ENCODE peak calls at places on chromosomes 7 and 10, in ten cellular contexts. One of them, this sample, is unnamed.
A peak's percentile ranks its signal among the peaks of the same experiment; 100 is the strongest.

GRCh38 chr7:105014725-105015630 is 973 bp downstream of the KMT2E start:
- DNase-seq in neural progenitor cell: peak; percentile 57
- DNase-seq in Panc1: peak; percentile 32
- DNase-seq in upper lobe of left lung: no peak
- DNase-seq in AG09319: no peak
- DNase-seq in mammary epithelial cell: peak; percentile 68
- DNase-seq in neural crest cell: peak; percentile 22
- DNase-seq in HFFc6: no peak
- DNase-seq in left ventricle myocardium inferior: no peak
- DNase-seq in fibroblast of lung: peak; percentile 51
- DNase-seq in this sample: peak; percentile 70

GRCh38 chr7:102279537-102280400 is 6.9 kb upstream of the SH2B2 start:
- DNase-seq in neural progenitor cell: peak; percentile 89
- DNase-seq in Panc1: peak; percentile 24
- DNase-seq in upper lobe of left lung: no peak
- DNase-seq in AG09319: no peak
- DNase-seq in mammary epithelial cell: peak; percentile 15
- DNase-seq in neural crest cell: peak; percentile 77
- DNase-seq in HFFc6: peak; percentile 22
- DNase-seq in left ventricle myocardium inferior: peak; percentile 29
- DNase-seq in fibroblast of lung: peak; percentile 54
- DNase-seq in this sample: peak; percentile 67

GRCh38 chr7:106064836-106065559 is 47.1 kb downstream of the SYPL1 start:
- DNase-seq in neural progenitor cell: peak; percentile 25
- DNase-seq in Panc1: peak; percentile 81
- DNase-seq in upper lobe of left lung: no peak
- DNase-seq in AG09319: peak; percentile 87
- DNase-seq in mammary epithelial cell: peak; percentile 99
- DNase-seq in neural crest cell: no peak
- DNase-seq in HFFc6: peak; percentile 96
- DNase-seq in left ventricle myocardium inferior: peak; percentile 83
- DNase-seq in fibroblast of lung: peak; percentile 96
- DNase-seq in this sample: peak; percentile 99

GRCh38 chr7:74573499-74573898 is 84.0 kb upstream of the GTF2I start:
- DNase-seq in neural progenitor cell: no peak
- DNase-seq in Panc1: no peak
- DNase-seq in upper lobe of left lung: no peak
- DNase-seq in AG09319: no peak
- DNase-seq in mammary epithelial cell: no peak
- DNase-seq in neural crest cell: no peak
- DNase-seq in HFFc6: no peak
- DNase-seq in left ventricle myocardium inferior: no peak
- DNase-seq in fibroblast of lung: no peak
- DNase-seq in this sample: no peak

GRCh38 chr7:110964770-110965169 is 126.2 kb upstream of the LRRN3 start:
- DNase-seq in neural progenitor cell: no peak
- DNase-seq in Panc1: no peak
- DNase-seq in upper lobe of left lung: no peak
- DNase-seq in AG09319: no peak
- DNase-seq in mammary epithelial cell: no peak
- DNase-seq in neural crest cell: no peak
- DNase-seq in HFFc6: peak; percentile 64
- DNase-seq in left ventricle myocardium inferior: no peak
- DNase-seq in fibroblast of lung: no peak
- DNase-seq in this sample: no peak

GRCh38 chr7:80977751-80978150 is 58.9 kb upstream of the SEMA3C start:
- DNase-seq in neural progenitor cell: no peak
- DNase-seq in Panc1: no peak
- DNase-seq in upper lobe of left lung: no peak
- DNase-seq in AG09319: no peak
- DNase-seq in mammary epithelial cell: no peak
- DNase-seq in neural crest cell: no peak
- DNase-seq in HFFc6: no peak
- DNase-seq in left ventricle myocardium inferior: no peak
- DNase-seq in fibroblast of lung: no peak
- DNase-seq in this sample: no peak

GRCh38 chr7:27994639-27995038 is 186.0 kb downstream of the JAZF1 start:
- DNase-seq in neural progenitor cell: no peak
- DNase-seq in Panc1: no peak
- DNase-seq in upper lobe of left lung: no peak
- DNase-seq in AG09319: no peak
- DNase-seq in mammary epithelial cell: no peak
- DNase-seq in neural crest cell: no peak
- DNase-seq in HFFc6: peak; percentile 50
- DNase-seq in left ventricle myocardium inferior: no peak
- DNase-seq in fibroblast of lung: no peak
- DNase-seq in this sample: peak; percentile 29

GRCh38 chr7:30913821-30914515 is 2.3 kb downstream of the AQP1 start:
- DNase-seq in neural progenitor cell: no peak
- DNase-seq in Panc1: no peak
- DNase-seq in upper lobe of left lung: peak; percentile 33
- DNase-seq in AG09319: no peak
- DNase-seq in mammary epithelial cell: no peak
- DNase-seq in neural crest cell: no peak
- DNase-seq in HFFc6: no peak
- DNase-seq in left ventricle myocardium inferior: no peak
- DNase-seq in fibroblast of lung: no peak
- DNase-seq in this sample: no peak

GRCh38 chr10:43196131-43196980 is 58.1 kb downstream of the CSGALNACT2 start:
- DNase-seq in neural progenitor cell: no peak
- DNase-seq in Panc1: no peak
- DNase-seq in upper lobe of left lung: peak; percentile 51
- DNase-seq in AG09319: no peak
- DNase-seq in mammary epithelial cell: no peak
- DNase-seq in neural crest cell: no peak
- DNase-seq in HFFc6: no peak
- DNase-seq in left ventricle myocardium inferior: no peak
- DNase-seq in fibroblast of lung: no peak
- DNase-seq in this sample: no peak

GRCh38 chr7:44531421-44532380 is 9.4 kb downstream of the NPC1L1 start:
- DNase-seq in neural progenitor cell: no peak
- DNase-seq in Panc1: no peak
- DNase-seq in upper lobe of left lung: peak; percentile 64
- DNase-seq in AG09319: no peak
- DNase-seq in mammary epithelial cell: no peak
- DNase-seq in neural crest cell: no peak
- DNase-seq in HFFc6: no peak
- DNase-seq in left ventricle myocardium inferior: no peak
- DNase-seq in fibroblast of lung: no peak
- DNase-seq in this sample: no peak

GRCh38 chr7:22373388-22373787 is 16.4 kb upstream of the RAPGEF5 start:
- DNase-seq in neural progenitor cell: no peak
- DNase-seq in Panc1: no peak
- DNase-seq in upper lobe of left lung: no peak
- DNase-seq in AG09319: no peak
- DNase-seq in mammary epithelial cell: no peak
- DNase-seq in neural crest cell: no peak
- DNase-seq in HFFc6: no peak
- DNase-seq in left ventricle myocardium inferior: no peak
- DNase-seq in fibroblast of lung: no peak
- DNase-seq in this sample: no peak

GRCh38 chr7:103632972-103633371 is 187.0 kb upstream of the SLC26A5 start:
- DNase-seq in neural progenitor cell: no peak
- DNase-seq in Panc1: no peak
- DNase-seq in upper lobe of left lung: no peak
- DNase-seq in AG09319: no peak
- DNase-seq in mammary epithelial cell: peak; percentile 50
- DNase-seq in neural crest cell: no peak
- DNase-seq in HFFc6: peak; percentile 6
- DNase-seq in left ventricle myocardium inferior: no peak
- DNase-seq in fibroblast of lung: peak; percentile 47
- DNase-seq in this sample: no peak

GRCh38 chr7:139675127-139676110 is 102.4 kb downstream of the HIPK2 start:
- DNase-seq in neural progenitor cell: no peak
- DNase-seq in Panc1: no peak
- DNase-seq in upper lobe of left lung: no peak
- DNase-seq in AG09319: no peak
- DNase-seq in mammary epithelial cell: no peak
- DNase-seq in neural crest cell: no peak
- DNase-seq in HFFc6: no peak
- DNase-seq in left ventricle myocardium inferior: no peak
- DNase-seq in fibroblast of lung: no peak
- DNase-seq in this sample: peak; percentile 20

GRCh38 chr10:1115262-1115955 is 59.2 kb downstream of the WDR37 start:
- DNase-seq in neural progenitor cell: no peak
- DNase-seq in Panc1: no peak
- DNase-seq in upper lobe of left lung: no peak
- DNase-seq in AG09319: no peak
- DNase-seq in mammary epithelial cell: no peak
- DNase-seq in neural crest cell: no peak
- DNase-seq in HFFc6: no peak
- DNase-seq in left ventricle myocardium inferior: no peak
- DNase-seq in fibroblast of lung: no peak
- DNase-seq in this sample: no peak

GRCh38 chr10:85379338-85379737 is 987.3 kb downstream of the GRID1 start:
- DNase-seq in neural progenitor cell: no peak
- DNase-seq in Panc1: no peak
- DNase-seq in upper lobe of left lung: no peak
- DNase-seq in AG09319: no peak
- DNase-seq in mammary epithelial cell: no peak
- DNase-seq in neural crest cell: no peak
- DNase-seq in HFFc6: no peak
- DNase-seq in left ventricle myocardium inferior: no peak
- DNase-seq in fibroblast of lung: no peak
- DNase-seq in this sample: no peak

DNA sequence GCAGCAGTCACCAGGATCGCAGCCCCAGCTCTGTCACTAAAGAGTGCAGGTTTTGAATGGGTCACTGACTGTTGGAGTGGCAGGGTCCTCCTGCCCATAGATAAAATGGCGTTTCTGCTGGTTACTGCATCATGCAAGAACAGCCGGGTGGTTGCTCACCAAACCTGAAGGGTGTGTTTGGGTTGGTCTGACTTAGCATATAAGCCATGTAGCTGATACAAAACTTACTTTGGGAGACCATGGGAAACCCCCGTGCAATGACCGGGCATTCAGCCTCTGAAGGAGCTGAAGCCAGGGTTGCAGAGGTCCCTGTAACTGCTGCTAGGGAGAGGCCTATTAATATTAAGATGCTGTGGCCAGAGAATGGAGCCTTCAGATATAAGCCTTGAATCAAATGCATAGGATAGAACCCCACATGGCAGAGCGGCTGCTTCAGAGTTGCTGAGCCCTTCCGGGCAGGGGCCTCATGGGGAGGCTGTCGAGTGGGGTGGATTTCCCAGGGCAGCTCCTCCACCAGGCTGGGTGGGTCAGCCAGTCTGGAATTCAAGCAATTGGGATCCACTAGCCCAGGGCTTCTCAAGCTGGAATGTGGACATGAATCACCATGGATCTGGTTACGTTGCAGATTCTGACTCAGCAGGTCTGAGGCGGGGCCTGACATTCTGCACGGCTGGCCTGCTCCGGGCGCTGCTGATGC is 70.9 kb upstream of the CTBP2 start:
- DNase-seq in neural progenitor cell: no peak
- DNase-seq in Panc1: no peak
- DNase-seq in upper lobe of left lung: no peak
- DNase-seq in AG09319: peak; percentile 84
- DNase-seq in mammary epithelial cell: peak; percentile 84
- DNase-seq in neural crest cell: no peak
- DNase-seq in HFFc6: peak; percentile 96
- DNase-seq in left ventricle myocardium inferior: no peak
- DNase-seq in fibroblast of lung: peak; percentile 94
- DNase-seq in this sample: peak; percentile 90
- TF ChIP-seq CTCF in neural progenitor cell: no peak
- TF ChIP-seq CTCF in Panc1: no peak
- TF ChIP-seq CTCF in upper lobe of left lung: no peak
- TF ChIP-seq CTCF in AG09319: peak; percentile 24
- TF ChIP-seq CTCF in mammary epithelial cell: peak; percentile 28
- TF ChIP-seq CTCF in neural crest cell: no peak
- TF ChIP-seq CTCF in HFFc6: no peak
- TF ChIP-seq CTCF in left ventricle myocardium inferior: no peak
- TF ChIP-seq CTCF in fibroblast of lung: peak; percentile 1
- TF ChIP-seq CTCF in this sample: no peak

DNA sequence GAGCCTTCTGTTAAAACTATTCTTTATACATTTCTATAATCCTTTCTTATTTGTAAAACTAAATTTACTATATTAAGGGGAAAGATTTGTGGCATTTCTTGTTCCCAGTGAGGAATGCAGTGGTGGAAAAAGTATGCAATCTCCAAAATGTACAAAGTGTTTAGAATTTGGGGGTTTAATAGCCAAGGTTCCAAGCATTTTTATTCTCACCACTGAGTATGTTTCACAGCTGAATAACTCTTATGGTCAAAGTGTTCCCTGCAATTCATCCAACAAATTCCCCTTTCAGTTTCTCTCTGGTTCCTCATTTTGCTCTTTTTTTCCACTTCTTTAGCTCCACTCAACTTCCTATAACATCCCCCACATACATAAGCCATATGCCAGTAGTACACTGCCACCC is 4.6 kb downstream of the HECW1 start:
- DNase-seq in neural progenitor cell: no peak
- DNase-seq in Panc1: no peak
- DNase-seq in upper lobe of left lung: no peak
- DNase-seq in AG09319: no peak
- DNase-seq in mammary epithelial cell: no peak
- DNase-seq in neural crest cell: no peak
- DNase-seq in HFFc6: no peak
- DNase-seq in left ventricle myocardium inferior: no peak
- DNase-seq in fibroblast of lung: no peak
- DNase-seq in this sample: no peak
- TF ChIP-seq CTCF in neural progenitor cell: no peak
- TF ChIP-seq CTCF in Panc1: no peak
- TF ChIP-seq CTCF in upper lobe of left lung: no peak
- TF ChIP-seq CTCF in AG09319: no peak
- TF ChIP-seq CTCF in mammary epithelial cell: no peak
- TF ChIP-seq CTCF in neural crest cell: no peak
- TF ChIP-seq CTCF in HFFc6: no peak
- TF ChIP-seq CTCF in left ventricle myocardium inferior: no peak
- TF ChIP-seq CTCF in fibroblast of lung: no peak
- TF ChIP-seq CTCF in this sample: no peak

GRCh38 chr7:1637155-1637554 is 32.9 kb upstream of the ELFN1 start:
- DNase-seq in neural progenitor cell: no peak
- DNase-seq in Panc1: no peak
- DNase-seq in upper lobe of left lung: no peak
- DNase-seq in AG09319: no peak
- DNase-seq in mammary epithelial cell: peak; percentile 21
- DNase-seq in neural crest cell: no peak
- DNase-seq in HFFc6: no peak
- DNase-seq in left ventricle myocardium inferior: no peak
- DNase-seq in fibroblast of lung: no peak
- DNase-seq in this sample: no peak
- TF ChIP-seq CTCF in neural progenitor cell: no peak
- TF ChIP-seq CTCF in Panc1: no peak
- TF ChIP-seq CTCF in upper lobe of left lung: no peak
- TF ChIP-seq CTCF in AG09319: no peak
- TF ChIP-seq CTCF in mammary epithelial cell: no peak
- TF ChIP-seq CTCF in neural crest cell: no peak
- TF ChIP-seq CTCF in HFFc6: no peak
- TF ChIP-seq CTCF in left ventricle myocardium inferior: no peak
- TF ChIP-seq CTCF in fibroblast of lung: no peak
- TF ChIP-seq CTCF in this sample: no peak

DNA sequence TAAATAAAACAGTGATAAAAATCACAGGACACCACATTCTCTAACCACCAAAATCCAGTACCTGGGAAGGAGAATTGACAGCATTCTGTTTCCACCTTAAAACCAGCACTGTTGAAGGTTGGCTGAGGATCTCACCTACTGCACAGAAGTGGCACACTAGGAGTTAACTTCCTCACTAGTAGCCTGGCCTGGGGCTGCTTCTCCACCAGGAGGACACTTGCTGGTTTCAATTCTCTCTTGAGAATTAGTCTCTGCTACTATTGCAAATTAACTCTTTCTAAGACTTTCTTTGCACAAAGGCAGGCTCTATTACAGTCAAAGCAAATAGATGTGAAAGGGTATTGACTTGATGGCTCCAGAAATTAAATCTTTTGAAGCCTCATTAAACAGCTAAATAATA is 2.3 kb upstream of the CTTNBP2 start:
- DNase-seq in neural progenitor cell: peak; percentile 84
- DNase-seq in Panc1: no peak
- DNase-seq in upper lobe of left lung: no peak
- DNase-seq in AG09319: no peak
- DNase-seq in mammary epithelial cell: no peak
- DNase-seq in neural crest cell: peak; percentile 18
- DNase-seq in HFFc6: no peak
- DNase-seq in left ventricle myocardium inferior: no peak
- DNase-seq in fibroblast of lung: peak; percentile 28
- DNase-seq in this sample: no peak
- TF ChIP-seq CTCF in neural progenitor cell: peak; percentile 57
- TF ChIP-seq CTCF in Panc1: no peak
- TF ChIP-seq CTCF in upper lobe of left lung: no peak
- TF ChIP-seq CTCF in AG09319: no peak
- TF ChIP-seq CTCF in mammary epithelial cell: no peak
- TF ChIP-seq CTCF in neural crest cell: peak; percentile 63
- TF ChIP-seq CTCF in HFFc6: no peak
- TF ChIP-seq CTCF in left ventricle myocardium inferior: peak; percentile 37
- TF ChIP-seq CTCF in fibroblast of lung: peak; percentile 50
- TF ChIP-seq CTCF in this sample: no peak